ENCODE peak calls at places on chromosomes 11 and 22, in eight cellular contexts. J is coronary artery; Q is cardiac fibroblast; C is stimulated activated CD8-positive, alpha-beta memory T cell treated with anti-CD3 and anti-CD28 coated beads, Interleukin-12 subunit alpha, Interleukin-12 subunit beta, amount 100 ng/mL, for 4 hours; A is colonic mucosa; Z is NCI-H774; S is HS-5; L is progenitor cell of endocrine pancreas. W is an unnamed sample.

GRCh38 chr11:88651556-88651955 is 314.0 kb upstream of the CTSC start:
- DNase-seq in A (no peak), Z (no peak), C (no peak), L (no peak), J (no peak), Q (peak; percentile 26), S (no peak), W (no peak)

GRCh38 chr22:32018056-32018455 is 25.0 kb upstream of the SLC5A1 start:
- DNase-seq in Z (no peak), A (no peak), S (no peak), J (no peak), L (no peak), C (no peak), Q (peak; percentile 58), W (no peak)

GRCh38 chr11:36162909-36163434 is 126.3 kb downstream of the COMMD9 start:
- DNase-seq in L (no peak), J (no peak), S (no peak), Z (no peak), C (no peak), Q (peak; percentile 61), A (no peak), W (no peak)

GRCh38 chr11:74650498-74650897 is 58.1 kb downstream of the POLD3 start:
- DNase-seq in S (no peak), Z (peak; percentile 48), C (no peak), Q (peak; percentile 41), L (no peak), J (no peak), A (no peak), W (no peak)

GRCh38 chr22:17883356-17883755 is 109.1 kb upstream of the BID start:
- DNase-seq in Q (no peak), C (no peak), L (no peak), J (no peak), A (no peak), S (no peak), Z (no peak), W (no peak)

GRCh38 chr11:126917531-126918204 is 82.9 kb downstream of the KIRREL3 start:
- DNase-seq in J (no peak), L (no peak), Z (no peak), C (no peak), Q (peak; percentile 77), A (no peak), S (peak; percentile 92), W (no peak)

GRCh38 chr22:38314992-38315800 is 2.0 kb downstream of the CSNK1E start:
- DNase-seq in J (no peak), C (no peak), Z (no peak), L (no peak), S (no peak), A (no peak), Q (peak; percentile 40), W (peak; percentile 78)

GRCh38 chr22:48152916-48153315 is 1390.5 kb downstream of the TBC1D22A start:
- DNase-seq in S (no peak), J (no peak), A (no peak), C (no peak), Z (no peak), Q (no peak), L (no peak), W (no peak)

GRCh38 chr22:24973867-24974266 is 21.4 kb downstream of the KIAA1671 start:
- DNase-seq in L (no peak), Z (no peak), S (no peak), Q (no peak), A (peak; percentile 93), J (no peak), C (no peak), W (no peak)

GRCh38 chr22:38258895-38259294 is 13.9 kb downstream of the TMEM184B start:
- DNase-seq in L (no peak), A (no peak), Q (peak; percentile 93), S (no peak), C (no peak), J (peak; percentile 88), Z (no peak), W (no peak)

GRCh38 chr11:128715691-128716153 is 21.9 kb downstream of the FLI1 start:
- DNase-seq in Z (no peak), C (no peak), Q (peak; percentile 93), J (no peak), S (no peak), A (no peak), L (no peak), W (no peak)

GRCh38 chr11:20443596-20443995 is 56.1 kb downstream of the PRMT3 start:
- DNase-seq in J (no peak), Z (no peak), S (no peak), C (no peak), A (no peak), Q (peak; percentile 57), L (no peak), W (no peak)

GRCh38 chr11:443542-444199 is 1.9 kb upstream of the ANO9 start:
- DNase-seq in C (no peak), Q (peak; percentile 35), A (peak; percentile 53), J (no peak), Z (peak; percentile 25), L (no peak), S (no peak), W (peak; percentile 66)